ENCODE peak calls at places on chromosomes 12 and 14, in four cellular contexts. Z is mesenchymal stem cell, K is H9, S is IMR-90. X is an unnamed sample.
A peak's percentile ranks its signal among the peaks of the same experiment; 100 is the strongest.

GRCh38 chr14:50173891-50174290 is 57.5 kb downstream of the SOS2 start:
- DNase-seq in Z (peak; percentile 10), K (no peak), S (peak; percentile 4), X (no peak)

GRCh38 chr14:88841741-88842140 is 17.3 kb downstream of the TTC8 start:
- DNase-seq in Z (peak; percentile 32), K (no peak), S (peak; percentile 48), X (no peak)

GRCh38 chr14:89165189-89165809 is 251.7 kb downstream of the FOXN3 start:
- DNase-seq in Z (no peak), K (no peak), S (no peak), X (no peak)

GRCh38 chr14:36513012-36513420 is 7.0 kb downstream of the NKX2-1 start:
- DNase-seq in Z (no peak), K (no peak), S (no peak), X (peak; percentile 87)

GRCh38 chr12:104303538-104304151 is at the start of gene EID3:
- DNase-seq in Z (peak; percentile 87), K (peak; percentile 92), S (peak; percentile 73), X (peak; percentile 91)

GRCh38 chr14:60665178-60665555 is 15.9 kb upstream of the SIX1 start:
- DNase-seq in Z (no peak), K (no peak), S (no peak), X (no peak)

GRCh38 chr14:84273181-84273580 is 1256.8 kb upstream of the FLRT2 start:
- DNase-seq in Z (no peak), K (no peak), S (no peak), X (no peak)

GRCh38 chr12:118830251-118830650 is 151.1 kb upstream of the SRRM4 start:
- DNase-seq in Z (no peak), K (no peak), S (no peak), X (no peak)

GRCh38 chr12:19909418-19909817 is 458.9 kb upstream of the PDE3A start:
- DNase-seq in Z (no peak), K (no peak), S (no peak), X (no peak)

GRCh38 chr12:123801573-123802178 is 39.6 kb downstream of the DNAH10 start:
- DNase-seq in Z (peak; percentile 27), K (no peak), S (peak; percentile 53), X (peak; percentile 17)

GRCh38 chr12:49811136-49811535 is 17.1 kb downstream of the NCKAP5L start:
- DNase-seq in Z (no peak), K (peak; percentile 35), S (no peak), X (no peak)

GRCh38 chr12:95623554-95624170 is 72.4 kb upstream of the USP44 start:
- DNase-seq in Z (peak; percentile 78), K (peak; percentile 96), S (peak; percentile 89), X (peak; percentile 98)

GRCh38 chr14:98189077-98189476 is 1082.9 kb downstream of the BCL11B start:
- DNase-seq in Z (no peak), K (no peak), S (no peak), X (no peak)

GRCh38 chr12:88764781-88765470 is 184.7 kb upstream of the KITLG start:
- DNase-seq in Z (no peak), K (no peak), S (peak; percentile 47), X (no peak)

GRCh38 chr12:71438670-71439361 is 782 bp upstream of the LGR5 start:
- DNase-seq in Z (peak; percentile 42), K (peak; percentile 38), S (no peak), X (peak; percentile 70)

GRCh38 chr12:14601692-14602091 is 34.0 kb upstream of the PLBD1 start:
- DNase-seq in Z (no peak), K (no peak), S (no peak), X (no peak)

GRCh38 chr12:91287753-91288152 is 105.1 kb upstream of the DCN start:
- DNase-seq in Z (no peak), K (no peak), S (no peak), X (no peak)

GRCh38 chr12:29032431-29032830 is 116.6 kb upstream of the FAR2 start:
- DNase-seq in Z (peak; percentile 13), K (no peak), S (no peak), X (no peak)

GRCh38 chr14:22766457-22767322 is at the start of gene OXA1L:
- DNase-seq in Z (peak; percentile 97), K (peak; percentile 95), S (peak; percentile 98), X (peak; percentile 98)

GRCh38 chr12:100926669-100927248 is 132.2 kb downstream of the ANO4 start:
- DNase-seq in Z (peak; percentile 29), K (peak; percentile 90), S (peak; percentile 14), X (peak; percentile 93)

GRCh38 chr12:108425238-108425795 is 86.2 kb upstream of the CMKLR1 start:
- DNase-seq in Z (no peak), K (peak; percentile 73), S (no peak), X (peak; percentile 61)

GRCh38 chr14:36383674-36384421 is 63.4 kb upstream of the MBIP start:
- DNase-seq in Z (peak; percentile 13), K (no peak), S (no peak), X (no peak)

DNA sequence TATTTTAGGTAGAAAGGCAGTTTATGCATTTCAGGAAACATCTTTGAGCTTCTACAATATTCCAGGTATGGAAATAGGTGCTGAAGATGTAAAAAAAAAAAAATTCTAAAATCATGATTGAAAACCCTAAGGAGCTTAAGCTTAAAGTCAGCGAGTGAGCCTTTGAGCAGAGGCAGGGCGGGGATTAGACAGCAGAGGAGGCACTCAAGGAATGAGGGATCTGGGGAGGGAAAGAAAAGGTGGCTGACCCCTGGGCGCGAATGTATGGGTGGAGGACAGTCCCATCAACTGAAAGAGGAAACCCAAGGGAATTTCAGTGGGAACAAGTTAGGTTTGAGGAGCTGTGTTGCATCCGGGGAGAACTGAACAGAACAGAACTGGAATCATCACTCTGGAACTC is 6.4 kb upstream of the PTMS start:
- DNase-seq in Z (no peak), K (no peak), S (no peak), X (no peak)
- H4K8ac ChIP-seq in Z (no peak overlapping the region), K (no peak overlapping the region), S (no peak overlapping the region), X (no peak overlapping the region)

GRCh38 chr14:92453691-92454090 is 59.9 kb upstream of the RIN3 start:
- DNase-seq in Z (no peak), K (no peak), S (no peak), X (no peak)
- H2BK5ac ChIP-seq in Z (no peak overlapping the region), K (no peak overlapping the region), S (no peak overlapping the region), X (no peak overlapping the region)

GRCh38 chr12:114688256-114688845 is 4.4 kb upstream of the TBX3 start:
- DNase-seq in Z (no peak), K (peak; percentile 47), S (no peak), X (no peak)

GRCh38 chr12:114690267-114691135 is 6.5 kb upstream of the TBX3 start:
- DNase-seq in Z (no peak), K (no peak), S (no peak), X (no peak)

GRCh38 chr12:114691196-114691595 is 7.2 kb upstream of the TBX3 start:
- DNase-seq in Z (no peak), K (no peak), S (no peak), X (no peak)

GRCh38 chr12:114687802-114688201 is 3.8 kb upstream of the TBX3 start:
- DNase-seq in Z (no peak), K (no peak), S (no peak), X (peak; percentile 68)

GRCh38 chr12:114689075-114689994 is 5.4 kb upstream of the TBX3 start:
- DNase-seq in Z (no peak), K (no peak), S (no peak), X (no peak)
- H4K8ac ChIP-seq in Z (no peak overlapping the region), K (no peak overlapping the region), S (peak overlapping the region; percentile 17), X (no peak overlapping the region)

DNA sequence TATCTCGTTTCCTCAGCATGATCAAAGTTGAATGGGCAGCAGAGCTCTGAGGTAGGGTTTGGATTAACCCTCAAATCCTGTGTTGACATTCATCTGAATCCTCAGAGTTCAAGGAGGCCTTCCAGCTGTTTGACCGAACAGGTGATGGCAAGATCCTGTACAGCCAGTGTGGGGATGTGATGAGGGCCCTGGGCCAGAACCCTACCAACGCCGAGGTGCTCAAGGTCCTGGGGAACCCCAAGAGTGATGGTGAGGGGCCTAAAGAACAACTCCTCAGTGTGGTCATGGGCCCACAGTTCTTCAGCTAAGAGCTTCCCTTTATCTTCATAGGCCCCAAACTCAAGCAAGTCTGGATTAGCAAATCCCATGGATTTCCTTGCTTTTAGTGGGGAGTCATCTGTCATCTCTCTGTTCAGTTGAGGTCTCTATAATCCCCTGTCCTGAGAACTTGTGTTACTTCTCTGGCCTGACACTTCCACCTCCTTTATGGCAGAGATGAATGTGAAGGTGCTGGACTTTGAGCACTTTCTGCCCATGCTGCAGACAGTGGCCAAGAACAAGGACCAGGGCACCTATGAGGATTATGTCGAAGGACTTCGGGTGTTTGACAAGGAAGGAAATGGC is 1.4 kb downstream of the MYL6 start:
- DNase-seq in Z (no peak), K (no peak), S (no peak), X (no peak)
- H2BK5ac ChIP-seq in Z (no peak overlapping the region), K (no peak overlapping the region), S (peak overlapping the region; percentile 91), X (no peak overlapping the region)